ENCODE peak calls at places on chromosomes 12 and 14, in five cellular contexts. P is SK-N-SH, K is HCT116, I is dorsolateral prefrontal cortex, L is body of pancreas. W is an unnamed sample.

GRCh38 chr12:127823801-127824200 is 443.2 kb upstream of the TMEM132C start:
- DNase-seq in P (no peak), K (no peak), I (no peak), L (no peak), W (no peak)

GRCh38 chr12:59677857-59678256 is 82.0 kb downstream of the SLC16A7 start:
- DNase-seq in P (no peak), K (no peak), I (no peak), L (peak; percentile 75), W (no peak)

GRCh38 chr12:93198086-93198485 is 179.6 kb upstream of the NUDT4 start:
- DNase-seq in P (no peak), K (peak; percentile 60), I (no peak), L (no peak), W (no peak)

GRCh38 chr14:73173092-73173735 is 36.9 kb downstream of the PSEN1 start:
- DNase-seq in P (peak; percentile 35), K (peak; percentile 31), I (no peak), L (no peak), W (no peak)

GRCh38 chr14:23514009-23514962 is 37.3 kb downstream of the ZFHX2 start:
- DNase-seq in P (no peak), K (no peak), I (peak; percentile 55), L (no peak), W (peak; percentile 10)

GRCh38 chr12:58087428-58088117 is 146.2 kb downstream of the ATP23 start:
- DNase-seq in P (peak; percentile 8), K (no peak), I (no peak), L (no peak), W (peak; percentile 47)

GRCh38 chr12:111444314-111444705 is 38.6 kb downstream of the SH2B3 start:
- DNase-seq in P (no peak), K (no peak), I (no peak), L (peak; percentile 5), W (no peak)

GRCh38 chr12:121441555-121441954 is 41.6 kb downstream of the RNF34 start:
- DNase-seq in P (peak; percentile 39), K (no peak), I (no peak), L (peak; percentile 52), W (peak; percentile 76)

GRCh38 chr12:27076468-27076867 is 5.9 kb downstream of the C12orf71 start:
- DNase-seq in P (no peak), K (no peak), I (no peak), L (no peak), W (no peak)

GRCh38 chr14:49966304-49966809 is 73.5 kb downstream of the ARF6 start:
- DNase-seq in P (no peak), K (no peak), I (no peak), L (peak; percentile 66), W (peak; percentile 51)

GRCh38 chr14:71359823-71360222 is 452.6 kb downstream of the PCNX1 start:
- DNase-seq in P (no peak), K (no peak), I (no peak), L (no peak), W (no peak)
- H3K27me3 ChIP-seq in P (no peaks in the 10 kb centered on the region), K (no peaks in the 10 kb centered on the region), I (no peaks in the 10 kb centered on the region), L (no peaks in the 10 kb centered on the region), W (no peaks in the 10 kb centered on the region)

DNA sequence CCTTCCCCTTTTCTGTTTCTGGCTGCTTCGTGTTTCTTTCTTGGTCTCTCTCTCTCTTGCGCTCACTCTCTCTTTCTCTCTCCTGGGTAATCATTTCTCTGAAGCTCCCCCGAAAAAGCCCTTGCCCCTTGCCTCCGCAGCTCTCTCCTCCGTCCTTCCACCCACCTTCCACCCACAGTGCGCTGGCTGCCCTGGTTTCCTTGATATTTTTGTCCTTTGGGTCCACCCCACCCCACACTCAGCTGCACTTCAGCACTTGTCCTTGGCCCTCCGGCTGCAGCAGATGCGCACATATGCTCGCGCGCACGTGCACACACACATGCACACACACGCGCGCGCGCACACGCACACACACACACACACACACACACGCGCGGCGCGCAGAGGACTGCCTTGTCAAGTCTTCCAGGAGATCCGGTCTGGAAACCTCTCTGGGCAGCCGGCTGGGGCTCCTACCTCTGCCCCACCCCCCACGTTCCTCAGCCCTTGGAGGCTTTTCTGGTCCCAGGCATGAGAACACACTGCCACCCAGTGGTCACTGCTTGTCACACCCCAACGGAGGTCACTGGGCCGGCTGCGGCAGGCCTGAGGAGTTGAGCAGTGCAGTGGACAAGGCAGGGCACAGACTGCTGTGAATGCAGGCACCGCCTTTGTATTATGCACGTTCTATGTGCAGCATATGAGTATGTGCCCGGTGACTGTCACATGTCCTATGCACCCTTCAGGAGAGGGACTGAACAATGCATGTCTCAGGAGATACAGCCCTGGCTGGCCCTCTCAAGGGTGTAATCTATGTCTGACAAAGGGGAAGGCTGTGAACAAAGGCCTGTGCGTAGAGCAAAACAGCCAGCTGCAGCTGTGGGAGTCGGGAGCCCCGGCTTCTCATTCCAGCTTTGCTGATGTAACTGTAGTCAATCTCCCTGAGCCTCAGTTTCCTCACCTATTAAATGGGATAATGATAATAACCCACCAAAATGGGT is 6.5 kb downstream of the LAG3 start:
- DNase-seq in P (peak; percentile 94), K (peak; percentile 81), I (peak; percentile 87), L (peak; percentile 97), W (peak; percentile 94)
- H3K27me3 ChIP-seq in P (no peaks in the 10 kb centered on the region), K (no peaks in the 10 kb centered on the region), I (no peaks in the 10 kb centered on the region), L (no peaks in the 10 kb centered on the region), W (peaks cover 44% of the 10 kb centered on the region)

GRCh38 chr12:124625867-124626675 is 58.7 kb upstream of the NCOR2 start:
- DNase-seq in P (no peak), K (no peak), I (no peak), L (peak; percentile 45), W (peak; percentile 66)

GRCh38 chr12:124629799-124630198 is 62.4 kb upstream of the NCOR2 start:
- DNase-seq in P (no peak), K (no peak), I (no peak), L (no peak), W (no peak)

GRCh38 chr12:124624823-124625222 is 57.4 kb upstream of the NCOR2 start:
- DNase-seq in P (no peak), K (no peak), I (no peak), L (no peak), W (peak; percentile 40)

GRCh38 chr12:124629117-124629516 is 61.7 kb upstream of the NCOR2 start:
- DNase-seq in P (no peak), K (no peak), I (no peak), L (no peak), W (no peak)

DNA sequence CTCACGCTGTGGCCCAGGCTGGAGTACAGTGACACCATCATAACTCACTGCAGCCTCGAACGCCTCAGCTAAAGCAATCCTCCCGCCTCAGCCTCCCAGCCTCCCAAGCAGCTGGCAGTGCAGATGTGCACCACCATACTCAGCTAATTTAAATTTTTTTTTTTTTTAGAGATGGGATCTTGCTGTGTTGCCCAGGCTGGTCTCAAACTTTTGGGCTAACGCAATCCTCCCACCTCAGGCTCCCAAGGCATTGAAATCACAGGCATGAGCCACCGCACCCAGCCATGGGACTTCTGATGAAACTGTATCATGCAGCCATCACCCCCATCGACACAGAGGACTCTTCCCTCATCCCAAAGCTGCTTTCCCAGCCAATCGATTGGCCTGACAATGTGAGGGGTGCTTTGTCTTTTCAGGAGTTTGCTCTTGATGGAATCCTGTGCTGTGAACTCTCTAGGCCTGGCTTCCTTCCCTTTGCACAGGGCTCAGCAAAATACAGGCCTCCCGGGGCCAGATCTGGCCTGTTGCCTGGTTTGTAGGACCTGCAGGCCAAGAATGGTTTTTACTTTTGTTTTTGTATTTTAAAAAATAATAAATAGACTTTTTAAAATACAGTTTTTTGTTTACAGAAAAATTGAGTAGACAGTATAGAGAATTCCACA is 59.6 kb upstream of the NCOR2 start:
- DNase-seq in P (no peak), K (no peak), I (no peak), L (peak; percentile 60), W (peak; percentile 30)
- H3K27me3 ChIP-seq in P (no peaks in the 10 kb centered on the region), K (no peaks in the 10 kb centered on the region), I (no peaks in the 10 kb centered on the region), L (no peaks in the 10 kb centered on the region), W (no peaks in the 10 kb centered on the region)

DNA sequence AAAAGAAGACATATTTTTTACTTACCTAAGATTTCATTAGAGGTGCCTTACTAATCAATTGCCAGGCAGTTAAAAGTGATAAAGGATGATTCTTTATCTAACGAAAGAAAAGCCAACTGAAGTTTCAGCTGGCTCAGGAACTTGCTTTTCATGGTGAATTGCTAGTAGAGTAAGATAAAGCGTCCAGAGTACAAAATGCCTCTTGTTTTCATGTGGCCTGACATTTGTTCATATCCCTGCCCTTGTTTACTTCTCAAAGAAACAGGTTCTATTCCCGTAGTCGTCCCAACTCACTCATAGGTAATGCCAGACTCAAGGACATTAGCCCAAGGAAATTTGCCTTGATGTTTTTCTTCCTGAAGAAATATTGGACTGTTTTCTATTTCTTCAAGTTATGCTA is 420.8 kb downstream of the RAD51B start:
- DNase-seq in P (no peak), K (no peak), I (no peak), L (no peak), W (no peak)
- H3K27me3 ChIP-seq in P (no peaks in the 10 kb centered on the region), K (no peaks in the 10 kb centered on the region), I (no peaks in the 10 kb centered on the region), L (no peaks in the 10 kb centered on the region), W (no peaks in the 10 kb centered on the region)

GRCh38 chr14:27725482-27725881 is 1041.1 kb upstream of the FOXG1 start:
- DNase-seq in P (no peak), K (no peak), I (no peak), L (no peak), W (no peak)
- H3K27me3 ChIP-seq in P (no peaks in the 10 kb centered on the region), K (no peaks in the 10 kb centered on the region), I (no peaks in the 10 kb centered on the region), L (no peaks in the 10 kb centered on the region), W (no peaks in the 10 kb centered on the region)

GRCh38 chr14:105198588-105198987 is 17.5 kb upstream of the NUDT14 start:
- DNase-seq in P (no peak), K (no peak), I (no peak), L (no peak), W (peak; percentile 79)
- H3K27me3 ChIP-seq in P (no peaks in the 10 kb centered on the region), K (no peaks in the 10 kb centered on the region), I (peaks cover 13% of the 10 kb centered on the region), L (no peaks in the 10 kb centered on the region), W (peaks cover 5% of the 10 kb centered on the region)

DNA sequence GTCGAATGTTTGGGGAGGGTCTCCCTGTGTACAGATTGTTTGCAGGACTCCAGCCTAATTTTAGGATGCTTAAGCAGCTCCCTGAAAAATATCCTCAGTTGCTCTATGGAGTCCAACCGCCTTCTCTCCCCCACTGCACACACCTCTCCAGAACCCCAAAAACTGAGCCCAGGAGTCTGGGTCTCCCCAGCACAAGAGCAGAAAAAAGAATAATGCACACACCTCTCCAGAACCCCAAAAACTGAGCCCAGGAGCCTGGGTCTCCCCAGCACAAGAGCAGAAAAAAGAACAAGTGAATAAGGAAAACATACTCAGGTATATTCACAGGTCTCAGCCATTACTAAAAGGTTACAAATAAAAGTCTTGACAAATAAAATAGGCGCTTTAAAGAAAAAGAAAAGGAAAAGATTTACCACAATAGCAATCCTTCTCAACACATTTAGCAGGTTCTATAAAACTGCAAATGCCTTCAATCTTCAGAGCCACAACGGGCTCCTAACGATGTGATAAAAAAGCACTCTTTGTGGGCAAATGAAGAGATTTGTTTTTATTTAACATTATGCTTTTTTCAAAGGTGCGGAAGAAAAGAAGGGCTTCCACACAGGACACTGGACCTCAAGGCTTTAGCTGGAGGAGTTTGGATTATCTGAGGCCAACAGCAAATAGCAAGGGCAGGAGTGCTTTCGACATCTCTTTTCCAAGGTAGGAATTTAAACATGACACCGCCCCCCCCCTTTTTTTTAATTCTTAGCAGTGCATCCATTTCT is 8.2 kb downstream of the BCL11B start:
- DNase-seq in P (no peak), K (no peak), I (no peak), L (no peak), W (no peak)
- H3K27me3 ChIP-seq in P (peaks cover 88% of the 10 kb centered on the region), K (peaks cover 2% of the 10 kb centered on the region), I (peaks cover 5% of the 10 kb centered on the region), L (no peaks in the 10 kb centered on the region), W (peaks cover 11% of the 10 kb centered on the region)

GRCh38 chr12:11150832-11151231 is 16.4 kb upstream of the TAS2R30 start:
- DNase-seq in P (no peak), K (no peak), I (no peak), L (no peak), W (no peak)
- H3K27me3 ChIP-seq in P (no peaks in the 10 kb centered on the region), K (no peaks in the 10 kb centered on the region), I (no peaks in the 10 kb centered on the region), L (no peaks in the 10 kb centered on the region), W (no peaks in the 10 kb centered on the region)

GRCh38 chr12:119128527-119128926 is 50.2 kb upstream of the HSPB8 start:
- DNase-seq in P (no peak), K (no peak), I (no peak), L (no peak), W (no peak)
- H3K27me3 ChIP-seq in P (no peaks in the 10 kb centered on the region), K (peaks cover 30% of the 10 kb centered on the region), I (no peaks in the 10 kb centered on the region), L (no peaks in the 10 kb centered on the region), W (no peaks in the 10 kb centered on the region)

W was measured in H7.